ENCODE peak calls at places on chromosomes 5 and 9, in seven cellular contexts. N is fibroblast of lung, R is hepatocyte, Q is GM23338, J is A549, T is GM12878, I is neuronal stem cell. O is an unnamed sample.

GRCh38 chr5:110757118-110757729 is 18.4 kb downstream of the SLC25A46 start:
- DNase-seq in J (peak; percentile 55), N (peak; percentile 80), I (peak; percentile 39), Q (peak; percentile 74), T (no peak), R (peak; percentile 63), O (peak; percentile 84)

GRCh38 chr9:127953768-127954505 is 16.3 kb upstream of the DPM2 start:
- DNase-seq in N (no peak), R (no peak), J (no peak), Q (no peak), I (no peak), T (no peak), O (no peak)

GRCh38 chr9:110152704-110153374 is 55.1 kb downstream of the C9orf152 start:
- DNase-seq in J (peak; percentile 42), I (peak; percentile 65), Q (peak; percentile 87), N (peak; percentile 74), R (peak; percentile 73), T (no peak), O (peak; percentile 65)

GRCh38 chr9:86287013-86287412 is 4.7 kb upstream of the ISCA1 start:
- DNase-seq in Q (peak; percentile 92), I (peak; percentile 54), T (no peak), J (peak; percentile 60), R (peak; percentile 63), N (peak; percentile 75), O (peak; percentile 39)

GRCh38 chr9:37715260-37715659 is 38.3 kb upstream of the TRMT10B start:
- DNase-seq in R (no peak), J (no peak), Q (no peak), I (no peak), T (no peak), N (no peak), O (no peak)

GRCh38 chr9:109278848-109279247 is 42.0 kb downstream of the EPB41L4B start:
- DNase-seq in R (no peak), T (no peak), I (no peak), N (no peak), Q (no peak), J (no peak), O (no peak)

GRCh38 chr9:129381481-129381957 is 203.5 kb upstream of the IER5L start:
- DNase-seq in I (no peak), R (no peak), J (no peak), T (no peak), N (no peak), Q (no peak), O (no peak)

GRCh38 chr5:151295138-151295537 is 8.4 kb downstream of the SLC36A3 start:
- DNase-seq in T (no peak), J (no peak), Q (no peak), N (peak; percentile 8), R (no peak), I (no peak), O (peak; percentile 95)

GRCh38 chr9:20906326-20906725 is 125.1 kb downstream of the HACD4 start:
- DNase-seq in T (no peak), Q (no peak), R (no peak), N (peak; percentile 5), I (no peak), J (no peak), O (no peak)

GRCh38 chr5:124439609-124440008 is 306.8 kb downstream of the ZNF608 start:
- DNase-seq in N (no peak), R (no peak), I (no peak), T (no peak), Q (peak; percentile 18), J (no peak), O (no peak)

GRCh38 chr5:31702709-31703108 is 63.8 kb downstream of the PDZD2 start:
- DNase-seq in I (no peak), T (no peak), R (peak; percentile 19), N (no peak), Q (no peak), J (no peak), O (no peak)

DNA sequence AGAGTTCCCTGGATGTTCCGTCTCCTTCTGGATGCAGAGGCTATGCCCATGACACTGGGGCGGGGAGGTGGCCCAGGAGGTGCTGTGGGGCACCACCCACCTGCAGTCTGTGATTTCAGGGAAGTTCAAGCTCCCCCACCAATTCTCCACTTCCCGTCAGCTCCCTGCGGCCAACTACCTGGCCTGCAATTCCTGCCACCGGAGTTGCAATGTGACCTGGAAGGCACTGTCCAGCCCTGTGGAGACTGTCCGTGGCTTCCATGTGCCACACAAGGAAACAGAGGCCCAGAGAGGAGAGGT is 16.6 kb downstream of the GFI1B start:
- DNase-seq in R (no peak), N (no peak), T (no peak), I (no peak), Q (no peak), J (no peak), O (no peak)
- H3K4me2 ChIP-seq in R (no peak overlapping the region), N (no peak overlapping the region), T (no peak overlapping the region), I (no peak overlapping the region), Q (no peak overlapping the region), J (no peak overlapping the region), O (peak overlapping the region; percentile 80)

DNA sequence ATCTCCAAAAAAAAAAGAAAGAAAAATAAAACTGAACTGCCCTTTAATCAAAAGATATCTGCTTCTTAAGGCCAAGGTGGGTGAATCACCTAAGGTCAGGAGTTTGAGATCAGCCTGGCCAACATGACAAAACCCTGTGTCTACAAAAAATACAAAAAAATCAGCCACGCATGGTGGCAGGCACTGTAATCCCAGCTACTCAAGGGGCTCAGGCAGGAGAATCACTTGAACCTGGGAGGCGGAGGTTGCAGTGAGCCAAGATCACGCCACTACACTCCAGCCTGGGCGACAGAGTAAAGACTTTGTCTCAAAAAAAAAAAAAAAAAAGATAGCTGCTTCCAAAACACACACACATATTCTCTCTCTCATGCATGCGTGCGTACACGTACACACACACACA is 17.8 kb downstream of the SCAI start:
- DNase-seq in N (no peak), Q (no peak), I (no peak), T (no peak), R (no peak), J (no peak), O (no peak)
- H3K27ac ChIP-seq in N (peak overlapping the region; percentile 36), Q (peak overlapping the region; percentile 76), I (no peak overlapping the region), T (no peak overlapping the region), R (peak overlapping the region; percentile 48), J (no peak overlapping the region), O (no peak overlapping the region)

GRCh38 chr5:107979272-107979671 is 308.5 kb upstream of the EFNA5 start:
- DNase-seq in R (no peak), T (no peak), I (no peak), Q (no peak), J (no peak), N (peak; percentile 36), O (no peak)
- H3K4me2 ChIP-seq in R (no peak overlapping the region), T (no peak overlapping the region), I (no peak overlapping the region), Q (no peak overlapping the region), J (no peak overlapping the region), N (peak overlapping the region; percentile 17), O (no peak overlapping the region)

GRCh38 chr5:172527559-172527958 is 73.2 kb upstream of the SH3PXD2B start:
- DNase-seq in I (no peak), J (no peak), R (no peak), N (no peak), Q (no peak), T (no peak), O (no peak)
- H3K27ac ChIP-seq in I (no peak overlapping the region), J (no peak overlapping the region), R (no peak overlapping the region), N (no peak overlapping the region), Q (no peak overlapping the region), T (no peak overlapping the region), O (no peak overlapping the region)

DNA sequence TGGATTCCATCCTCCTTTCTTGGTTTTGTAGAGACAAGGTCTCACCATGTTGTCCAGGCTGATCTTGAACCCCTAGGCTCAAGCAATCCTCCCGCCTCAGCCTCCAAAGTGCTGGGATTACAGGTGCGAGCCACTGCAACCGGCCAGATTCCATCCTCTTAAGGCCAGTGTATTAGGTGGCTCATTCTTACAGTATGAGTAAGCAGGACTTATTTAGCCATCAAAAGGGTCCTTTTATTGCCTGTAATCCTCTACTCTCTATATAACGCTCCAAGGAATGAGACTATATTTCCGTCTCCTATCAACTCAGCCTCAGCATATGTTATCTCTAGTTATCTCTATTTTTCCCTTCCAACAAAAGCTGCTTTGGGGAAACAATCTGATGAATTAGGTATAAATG is 3.0 kb upstream of the ERBIN start:
- DNase-seq in J (no peak), T (no peak), N (no peak), Q (no peak), R (peak; percentile 21), I (no peak), O (peak; percentile 40)
- H3K4me2 ChIP-seq in J (no peak overlapping the region), T (no peak overlapping the region), N (no peak overlapping the region), Q (no peak overlapping the region), R (peak overlapping the region; percentile 85), I (no peak overlapping the region), O (peak overlapping the region; percentile 85)

GRCh38 chr5:78677777-78678668 is 29.5 kb upstream of the LHFPL2 start:
- DNase-seq in J (peak; percentile 45), N (peak; percentile 99), Q (no peak), T (peak; percentile 26), R (peak; percentile 55), I (no peak), O (peak; percentile 85)
- H3K27ac ChIP-seq in J (peak overlapping the region; percentile 47), N (peak overlapping the region; percentile 72), Q (no peak overlapping the region), T (no peak overlapping the region), R (peak overlapping the region; percentile 61), I (no peak overlapping the region), O (peak overlapping the region; percentile 89)

GRCh38 chr5:6458833-6459232 is 10.2 kb downstream of the UBE2QL1 start:
- DNase-seq in J (no peak), I (no peak), N (no peak), T (no peak), Q (no peak), R (no peak), O (no peak)
- H3K4me2 ChIP-seq in J (no peak overlapping the region), I (no peak overlapping the region), N (no peak overlapping the region), T (no peak overlapping the region), Q (no peak overlapping the region), R (no peak overlapping the region), O (no peak overlapping the region)

DNA sequence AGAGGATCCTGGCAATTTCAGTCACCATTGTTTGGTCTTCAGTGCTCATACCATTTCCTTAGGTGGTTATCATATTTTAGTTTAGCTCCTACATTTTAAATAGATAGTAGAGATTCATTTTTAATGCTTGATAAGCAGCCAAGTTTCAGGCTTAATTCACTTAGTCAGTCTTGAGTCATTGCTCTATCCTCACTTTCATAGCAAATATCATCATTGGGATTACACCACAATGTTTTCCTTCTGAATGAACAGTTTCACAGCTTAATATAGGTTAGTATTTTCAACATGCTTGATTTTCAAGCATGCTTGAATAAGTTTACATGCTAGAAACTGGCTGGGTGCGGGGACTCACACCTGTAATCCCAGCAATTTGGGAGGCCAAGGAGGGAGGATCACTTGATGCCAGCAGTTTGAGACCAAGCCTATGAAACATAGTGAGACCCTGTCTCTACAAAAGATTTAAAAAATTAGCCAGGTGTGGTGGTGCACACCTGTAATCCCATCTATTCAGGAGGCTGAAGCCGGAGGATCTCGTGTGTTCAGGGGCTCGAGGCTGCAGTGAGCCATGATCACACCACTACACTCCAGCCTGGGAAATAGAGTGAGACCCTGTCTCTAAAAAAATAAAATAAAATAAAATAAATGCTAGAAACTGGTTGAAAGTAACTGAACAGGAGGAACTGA is 339.9 kb downstream of the ADGRV1 start:
- DNase-seq in Q (no peak), I (no peak), T (no peak), N (peak; percentile 15), R (no peak), J (no peak), O (peak; percentile 89)
- H3K27ac ChIP-seq in Q (no peak overlapping the region), I (no peak overlapping the region), T (no peak overlapping the region), N (no peak overlapping the region), R (peak overlapping the region; percentile 42), J (peak overlapping the region; percentile 71), O (peak overlapping the region; percentile 69)

O was measured in PC-3.